ENCODE peak calls at places on chromosomes 4 and X, in nine cellular contexts. One of them, this sample, is unnamed.

GRCh38 chr4:88027611-88028608 is 20.5 kb downstream of the PKD2 start:
- DNase-seq in uterus: no peak
- DNase-seq in non-pigmented ciliary epithelial cell: peak
- DNase-seq in MCF 10A: peak
- DNase-seq in amniotic epithelial cell: peak
- DNase-seq in nucleus accumbens: no peak
- DNase-seq in stimulated activated CD4-positive, alpha-beta T cell treated with anti-CD3 and anti-CD28 coated beads, Interleukin-15, amount 100 ng/mL, for 1 hour: no peak
- DNase-seq in HT1080: peak
- DNase-seq in stromal cell of bone marrow: peak
- DNase-seq in this sample: peak

GRCh38 chr4:15117270-15117946 is 115.1 kb downstream of the CPEB2 start:
- DNase-seq in non-pigmented ciliary epithelial cell: no peak
- DNase-seq in stromal cell of bone marrow: no peak
- DNase-seq in MCF 10A: no peak
- DNase-seq in nucleus accumbens: no peak
- DNase-seq in HT1080: no peak
- DNase-seq in stimulated activated CD4-positive, alpha-beta T cell treated with anti-CD3 and anti-CD28 coated beads, Interleukin-15, amount 100 ng/mL, for 1 hour: no peak
- DNase-seq in uterus: no peak
- DNase-seq in amniotic epithelial cell: no peak
- DNase-seq in this sample: no peak

GRCh38 chr4:163484906-163485305 is 9.6 kb upstream of the TMA16 start:
- DNase-seq in MCF 10A: peak
- DNase-seq in stimulated activated CD4-positive, alpha-beta T cell treated with anti-CD3 and anti-CD28 coated beads, Interleukin-15, amount 100 ng/mL, for 1 hour: no peak
- DNase-seq in stromal cell of bone marrow: peak
- DNase-seq in amniotic epithelial cell: peak
- DNase-seq in uterus: peak
- DNase-seq in non-pigmented ciliary epithelial cell: peak
- DNase-seq in HT1080: peak
- DNase-seq in nucleus accumbens: peak
- DNase-seq in this sample: no peak

GRCh38 chr4:123600426-123600825 is 203.8 kb downstream of the SPRY1 start:
- DNase-seq in uterus: no peak
- DNase-seq in stimulated activated CD4-positive, alpha-beta T cell treated with anti-CD3 and anti-CD28 coated beads, Interleukin-15, amount 100 ng/mL, for 1 hour: no peak
- DNase-seq in HT1080: no peak
- DNase-seq in MCF 10A: no peak
- DNase-seq in nucleus accumbens: no peak
- DNase-seq in non-pigmented ciliary epithelial cell: no peak
- DNase-seq in stromal cell of bone marrow: no peak
- DNase-seq in amniotic epithelial cell: no peak
- DNase-seq in this sample: no peak

GRCh38 chr4:150402968-150403367 is 179.0 kb upstream of the MAB21L2 start:
- DNase-seq in stromal cell of bone marrow: no peak
- DNase-seq in HT1080: no peak
- DNase-seq in MCF 10A: peak
- DNase-seq in nucleus accumbens: peak
- DNase-seq in stimulated activated CD4-positive, alpha-beta T cell treated with anti-CD3 and anti-CD28 coated beads, Interleukin-15, amount 100 ng/mL, for 1 hour: no peak
- DNase-seq in amniotic epithelial cell: peak
- DNase-seq in non-pigmented ciliary epithelial cell: no peak
- DNase-seq in uterus: no peak
- DNase-seq in this sample: no peak

GRCh38 chr4:140774510-140774909 is 18.3 kb upstream of the TBC1D9 start:
- DNase-seq in nucleus accumbens: no peak
- DNase-seq in uterus: no peak
- DNase-seq in amniotic epithelial cell: no peak
- DNase-seq in non-pigmented ciliary epithelial cell: no peak
- DNase-seq in HT1080: no peak
- DNase-seq in stimulated activated CD4-positive, alpha-beta T cell treated with anti-CD3 and anti-CD28 coated beads, Interleukin-15, amount 100 ng/mL, for 1 hour: no peak
- DNase-seq in MCF 10A: no peak
- DNase-seq in stromal cell of bone marrow: no peak
- DNase-seq in this sample: no peak

GRCh38 chr4:140609548-140610425 is 41.0 kb upstream of the UCP1 start:
- DNase-seq in HT1080: peak
- DNase-seq in uterus: no peak
- DNase-seq in stimulated activated CD4-positive, alpha-beta T cell treated with anti-CD3 and anti-CD28 coated beads, Interleukin-15, amount 100 ng/mL, for 1 hour: no peak
- DNase-seq in non-pigmented ciliary epithelial cell: no peak
- DNase-seq in MCF 10A: peak
- DNase-seq in stromal cell of bone marrow: peak
- DNase-seq in nucleus accumbens: no peak
- DNase-seq in amniotic epithelial cell: peak
- DNase-seq in this sample: peak

GRCh38 chr4:15327311-15328298 is 100.2 kb upstream of the C1QTNF7 start:
- DNase-seq in uterus: no peak
- DNase-seq in stromal cell of bone marrow: peak
- DNase-seq in nucleus accumbens: no peak
- DNase-seq in MCF 10A: no peak
- DNase-seq in non-pigmented ciliary epithelial cell: no peak
- DNase-seq in stimulated activated CD4-positive, alpha-beta T cell treated with anti-CD3 and anti-CD28 coated beads, Interleukin-15, amount 100 ng/mL, for 1 hour: no peak
- DNase-seq in HT1080: peak
- DNase-seq in amniotic epithelial cell: no peak
- DNase-seq in this sample: no peak

GRCh38 chrX:34563809-34564208 is 93.3 kb downstream of the TMEM47 start:
- DNase-seq in nucleus accumbens: no peak
- DNase-seq in HT1080: peak
- DNase-seq in non-pigmented ciliary epithelial cell: no peak
- DNase-seq in amniotic epithelial cell: no peak
- DNase-seq in stromal cell of bone marrow: no peak
- DNase-seq in MCF 10A: peak
- DNase-seq in stimulated activated CD4-positive, alpha-beta T cell treated with anti-CD3 and anti-CD28 coated beads, Interleukin-15, amount 100 ng/mL, for 1 hour: no peak
- DNase-seq in uterus: no peak
- DNase-seq in this sample: no peak

GRCh38 chr4:144583658-144584057 is 62.3 kb upstream of the HHIP start:
- DNase-seq in HT1080: peak
- DNase-seq in MCF 10A: peak
- DNase-seq in stromal cell of bone marrow: peak
- DNase-seq in stimulated activated CD4-positive, alpha-beta T cell treated with anti-CD3 and anti-CD28 coated beads, Interleukin-15, amount 100 ng/mL, for 1 hour: no peak
- DNase-seq in amniotic epithelial cell: peak
- DNase-seq in nucleus accumbens: no peak
- DNase-seq in non-pigmented ciliary epithelial cell: no peak
- DNase-seq in uterus: no peak
- DNase-seq in this sample: no peak

GRCh38 chrX:71103110-71103983 is 3.2 kb downstream of the CXorf65 start:
- DNase-seq in non-pigmented ciliary epithelial cell: no peak
- DNase-seq in nucleus accumbens: no peak
- DNase-seq in MCF 10A: no peak
- DNase-seq in uterus: no peak
- DNase-seq in stromal cell of bone marrow: no peak
- DNase-seq in stimulated activated CD4-positive, alpha-beta T cell treated with anti-CD3 and anti-CD28 coated beads, Interleukin-15, amount 100 ng/mL, for 1 hour: no peak
- DNase-seq in HT1080: no peak
- DNase-seq in amniotic epithelial cell: no peak
- DNase-seq in this sample: no peak

GRCh38 chr4:130608121-130608520 is 1512.2 kb downstream of the C4orf33 start:
- DNase-seq in nucleus accumbens: no peak
- DNase-seq in uterus: no peak
- DNase-seq in non-pigmented ciliary epithelial cell: no peak
- DNase-seq in MCF 10A: no peak
- DNase-seq in HT1080: no peak
- DNase-seq in stromal cell of bone marrow: no peak
- DNase-seq in stimulated activated CD4-positive, alpha-beta T cell treated with anti-CD3 and anti-CD28 coated beads, Interleukin-15, amount 100 ng/mL, for 1 hour: no peak
- DNase-seq in amniotic epithelial cell: no peak
- DNase-seq in this sample: no peak

GRCh38 chr4:181821039-181822004 is 421.9 kb upstream of the TENM3 start:
- DNase-seq in stimulated activated CD4-positive, alpha-beta T cell treated with anti-CD3 and anti-CD28 coated beads, Interleukin-15, amount 100 ng/mL, for 1 hour: no peak
- DNase-seq in nucleus accumbens: no peak
- DNase-seq in stromal cell of bone marrow: peak
- DNase-seq in MCF 10A: peak
- DNase-seq in amniotic epithelial cell: peak
- DNase-seq in HT1080: peak
- DNase-seq in non-pigmented ciliary epithelial cell: peak
- DNase-seq in uterus: no peak
- DNase-seq in this sample: peak

GRCh38 chr4:24210332-24210902 is 320.6 kb upstream of the PPARGC1A start:
- DNase-seq in stromal cell of bone marrow: peak
- DNase-seq in HT1080: peak
- DNase-seq in amniotic epithelial cell: peak
- DNase-seq in non-pigmented ciliary epithelial cell: peak
- DNase-seq in uterus: peak
- DNase-seq in stimulated activated CD4-positive, alpha-beta T cell treated with anti-CD3 and anti-CD28 coated beads, Interleukin-15, amount 100 ng/mL, for 1 hour: no peak
- DNase-seq in MCF 10A: peak
- DNase-seq in nucleus accumbens: no peak
- DNase-seq in this sample: peak

GRCh38 chr4:119207051-119207450 is 5.5 kb upstream of the USP53 start:
- DNase-seq in stimulated activated CD4-positive, alpha-beta T cell treated with anti-CD3 and anti-CD28 coated beads, Interleukin-15, amount 100 ng/mL, for 1 hour: no peak
- DNase-seq in uterus: no peak
- DNase-seq in MCF 10A: no peak
- DNase-seq in non-pigmented ciliary epithelial cell: no peak
- DNase-seq in HT1080: no peak
- DNase-seq in stromal cell of bone marrow: no peak
- DNase-seq in nucleus accumbens: no peak
- DNase-seq in amniotic epithelial cell: peak
- DNase-seq in this sample: no peak

GRCh38 chrX:153411988-153412574 is 809 bp downstream of the ZFP92 start:
- DNase-seq in stromal cell of bone marrow: no peak
- DNase-seq in nucleus accumbens: no peak
- DNase-seq in MCF 10A: no peak
- DNase-seq in HT1080: no peak
- DNase-seq in uterus: no peak
- DNase-seq in non-pigmented ciliary epithelial cell: no peak
- DNase-seq in amniotic epithelial cell: peak
- DNase-seq in stimulated activated CD4-positive, alpha-beta T cell treated with anti-CD3 and anti-CD28 coated beads, Interleukin-15, amount 100 ng/mL, for 1 hour: no peak
- DNase-seq in this sample: no peak

GRCh38 chr4:166585491-166585890 is 648.8 kb downstream of the SPOCK3 start:
- DNase-seq in amniotic epithelial cell: no peak
- DNase-seq in stromal cell of bone marrow: no peak
- DNase-seq in nucleus accumbens: no peak
- DNase-seq in uterus: no peak
- DNase-seq in HT1080: no peak
- DNase-seq in stimulated activated CD4-positive, alpha-beta T cell treated with anti-CD3 and anti-CD28 coated beads, Interleukin-15, amount 100 ng/mL, for 1 hour: no peak
- DNase-seq in MCF 10A: no peak
- DNase-seq in non-pigmented ciliary epithelial cell: no peak
- DNase-seq in this sample: no peak

GRCh38 chrX:53071604-53072417 is 10.4 kb upstream of the TSPYL2 start:
- DNase-seq in amniotic epithelial cell: peak
- DNase-seq in stimulated activated CD4-positive, alpha-beta T cell treated with anti-CD3 and anti-CD28 coated beads, Interleukin-15, amount 100 ng/mL, for 1 hour: peak
- DNase-seq in uterus: peak
- DNase-seq in MCF 10A: peak
- DNase-seq in HT1080: peak
- DNase-seq in stromal cell of bone marrow: peak
- DNase-seq in nucleus accumbens: peak
- DNase-seq in non-pigmented ciliary epithelial cell: no peak
- DNase-seq in this sample: peak

GRCh38 chrX:107628662-107629532 is 587 bp downstream of the PRPS1 start:
- DNase-seq in MCF 10A: peak
- DNase-seq in stromal cell of bone marrow: no peak
- DNase-seq in stimulated activated CD4-positive, alpha-beta T cell treated with anti-CD3 and anti-CD28 coated beads, Interleukin-15, amount 100 ng/mL, for 1 hour: peak
- DNase-seq in HT1080: peak
- DNase-seq in non-pigmented ciliary epithelial cell: no peak
- DNase-seq in amniotic epithelial cell: no peak
- DNase-seq in uterus: peak
- DNase-seq in nucleus accumbens: peak
- DNase-seq in this sample: no peak

GRCh38 chr4:127140306-127140705 is 492.5 kb upstream of the INTU start:
- DNase-seq in MCF 10A: peak
- DNase-seq in nucleus accumbens: no peak
- DNase-seq in stimulated activated CD4-positive, alpha-beta T cell treated with anti-CD3 and anti-CD28 coated beads, Interleukin-15, amount 100 ng/mL, for 1 hour: no peak
- DNase-seq in amniotic epithelial cell: peak
- DNase-seq in uterus: no peak
- DNase-seq in HT1080: peak
- DNase-seq in stromal cell of bone marrow: no peak
- DNase-seq in non-pigmented ciliary epithelial cell: no peak
- DNase-seq in this sample: peak

GRCh38 chrX:4850312-4850711 is 1136.9 kb upstream of the PRKX start:
- DNase-seq in MCF 10A: no peak
- DNase-seq in nucleus accumbens: no peak
- DNase-seq in amniotic epithelial cell: no peak
- DNase-seq in non-pigmented ciliary epithelial cell: no peak
- DNase-seq in uterus: no peak
- DNase-seq in HT1080: no peak
- DNase-seq in stromal cell of bone marrow: no peak
- DNase-seq in stimulated activated CD4-positive, alpha-beta T cell treated with anti-CD3 and anti-CD28 coated beads, Interleukin-15, amount 100 ng/mL, for 1 hour: no peak
- DNase-seq in this sample: no peak

GRCh38 chrX:262391-262909 is 18.7 kb upstream of the PLCXD1 start:
- DNase-seq in amniotic epithelial cell: no peak
- DNase-seq in non-pigmented ciliary epithelial cell: no peak
- DNase-seq in stimulated activated CD4-positive, alpha-beta T cell treated with anti-CD3 and anti-CD28 coated beads, Interleukin-15, amount 100 ng/mL, for 1 hour: no peak
- DNase-seq in stromal cell of bone marrow: no peak
- DNase-seq in nucleus accumbens: no peak
- DNase-seq in uterus: no peak
- DNase-seq in MCF 10A: no peak
- DNase-seq in HT1080: no peak
- DNase-seq in this sample: no peak

GRCh38 chrX:109440475-109440874 is 41.4 kb downstream of the GUCY2F start:
- DNase-seq in non-pigmented ciliary epithelial cell: no peak
- DNase-seq in MCF 10A: no peak
- DNase-seq in stimulated activated CD4-positive, alpha-beta T cell treated with anti-CD3 and anti-CD28 coated beads, Interleukin-15, amount 100 ng/mL, for 1 hour: no peak
- DNase-seq in HT1080: no peak
- DNase-seq in nucleus accumbens: no peak
- DNase-seq in stromal cell of bone marrow: no peak
- DNase-seq in amniotic epithelial cell: peak
- DNase-seq in uterus: no peak
- DNase-seq in this sample: no peak

GRCh38 chrX:134537179-134537945 is 77.4 kb downstream of the HPRT1 start:
- DNase-seq in stimulated activated CD4-positive, alpha-beta T cell treated with anti-CD3 and anti-CD28 coated beads, Interleukin-15, amount 100 ng/mL, for 1 hour: no peak
- DNase-seq in HT1080: peak
- DNase-seq in non-pigmented ciliary epithelial cell: no peak
- DNase-seq in amniotic epithelial cell: peak
- DNase-seq in stromal cell of bone marrow: no peak
- DNase-seq in uterus: no peak
- DNase-seq in MCF 10A: peak
- DNase-seq in nucleus accumbens: no peak
- DNase-seq in this sample: no peak

GRCh38 chr4:52057196-52057595 is 6.1 kb downstream of the SPATA18 start:
- DNase-seq in nucleus accumbens: no peak
- DNase-seq in amniotic epithelial cell: peak
- DNase-seq in MCF 10A: peak
- DNase-seq in uterus: no peak
- DNase-seq in non-pigmented ciliary epithelial cell: no peak
- DNase-seq in stimulated activated CD4-positive, alpha-beta T cell treated with anti-CD3 and anti-CD28 coated beads, Interleukin-15, amount 100 ng/mL, for 1 hour: no peak
- DNase-seq in stromal cell of bone marrow: no peak
- DNase-seq in HT1080: no peak
- DNase-seq in this sample: no peak

GRCh38 chr4:184470785-184471110 is 3.6 kb downstream of the IRF2 start:
- DNase-seq in MCF 10A: no peak
- DNase-seq in amniotic epithelial cell: no peak
- DNase-seq in non-pigmented ciliary epithelial cell: no peak
- DNase-seq in nucleus accumbens: no peak
- DNase-seq in stromal cell of bone marrow: no peak
- DNase-seq in uterus: no peak
- DNase-seq in stimulated activated CD4-positive, alpha-beta T cell treated with anti-CD3 and anti-CD28 coated beads, Interleukin-15, amount 100 ng/mL, for 1 hour: no peak
- DNase-seq in HT1080: no peak
- DNase-seq in this sample: no peak

GRCh38 chr4:42411803-42412202 is 14.5 kb downstream of the SHISA3 start:
- DNase-seq in HT1080: no peak
- DNase-seq in nucleus accumbens: no peak
- DNase-seq in uterus: no peak
- DNase-seq in stromal cell of bone marrow: no peak
- DNase-seq in amniotic epithelial cell: peak
- DNase-seq in MCF 10A: peak
- DNase-seq in non-pigmented ciliary epithelial cell: no peak
- DNase-seq in stimulated activated CD4-positive, alpha-beta T cell treated with anti-CD3 and anti-CD28 coated beads, Interleukin-15, amount 100 ng/mL, for 1 hour: no peak
- DNase-seq in this sample: no peak